ENCODE peak calls at places on chromosomes 6 and 20, in nine cellular contexts. I is GM12865, W is NCI-H2029 treated with DMSO at 0.1 percent for 48 hours, Q is fibroblast of mammary gland, B is lung, X is NCI-H1105 treated with DMSO at 0.1 percent for 48 hours, D is M059J, L is A549, Z is astrocyte. R is an unnamed sample.

GRCh38 chr6:138382498-138383265 is 5.0 kb downstream of the SMIM28 start:
- DNase-seq in Z (no peak), D (peak), W (no peak), Q (no peak), I (no peak), B (no peak), L (no peak), X (no peak), R (no peak)

GRCh38 chr6:71481021-71481420 is 192.4 kb downstream of the OGFRL1 start:
- DNase-seq in B (no peak), D (no peak), I (no peak), L (no peak), Q (peak), W (no peak), X (no peak), Z (no peak), R (no peak)

GRCh38 chr20:35561268-35561667 is 19.4 kb downstream of the ERGIC3 start:
- DNase-seq in D (peak), I (peak), X (peak), Q (peak), B (peak), L (peak), Z (peak), W (peak), R (peak)

GRCh38 chr6:134063121-134063965 is 10.9 kb upstream of the SLC2A12 start:
- DNase-seq in W (no peak), Q (no peak), X (no peak), Z (no peak), B (no peak), I (no peak), L (no peak), D (peak), R (no peak)

GRCh38 chr6:139135578-139136545 is 982 bp downstream of the HECA start:
- DNase-seq in Q (no peak), Z (no peak), D (peak), B (peak), W (no peak), X (peak), L (peak), I (peak), R (peak)

GRCh38 chr20:36569847-36570429 is 3.5 kb upstream of the TGIF2 start:
- DNase-seq in Q (peak), D (peak), X (no peak), Z (peak), B (no peak), W (no peak), I (no peak), L (no peak), R (no peak)

GRCh38 chr6:38499697-38500096 is 140.0 kb downstream of the BTBD9 start:
- DNase-seq in D (no peak), Q (no peak), I (no peak), B (no peak), Z (no peak), L (no peak), X (no peak), W (no peak), R (no peak)

GRCh38 chr6:105193647-105194046 is 13.8 kb upstream of the POPDC3 start:
- DNase-seq in X (no peak), B (no peak), Z (peak), Q (peak), L (no peak), I (no peak), D (peak), W (no peak), R (no peak)

GRCh38 chr6:23106951-23107350 is 537.6 kb downstream of the HDGFL1 start:
- DNase-seq in B (no peak), I (no peak), Q (peak), X (no peak), L (no peak), W (no peak), D (peak), Z (peak), R (no peak)

GRCh38 chr6:165893431-165893830 is 230.4 kb upstream of the PDE10A start:
- DNase-seq in W (no peak), X (no peak), B (no peak), I (no peak), D (no peak), Q (no peak), L (no peak), Z (no peak), R (no peak)

GRCh38 chr20:3470208-3470626 is 601 bp upstream of the ATRN start:
- DNase-seq in L (no peak), D (no peak), I (no peak), Z (no peak), X (no peak), B (no peak), W (no peak), Q (no peak), R (no peak)